ENCODE peak calls at places on chromosomes 5 and 9, in six cellular contexts. T is DND-41, R is astrocyte of the cerebellum, V is PC-3, P is fibroblast of lung, W is GM12865. G is an unnamed sample.
A peak's percentile ranks its signal among the peaks of the same experiment; 100 is the strongest.

GRCh38 chr9:133107245-133107722 is 13.8 kb downstream of the RALGDS start:
- DNase-seq in T (no peak), R (no peak), V (no peak), P (no peak), W (no peak), G (no peak)

GRCh38 chr5:43802119-43802518 is 199.1 kb downstream of the NNT start:
- DNase-seq in T (no peak), R (peak; percentile 48), V (no peak), P (peak; percentile 41), W (no peak), G (peak; percentile 85)

GRCh38 chr5:2187687-2188086 is 305.0 kb upstream of the IRX4 start:
- DNase-seq in T (no peak), R (no peak), V (no peak), P (no peak), W (no peak), G (no peak)

GRCh38 chr5:31007672-31008071 is 185.8 kb upstream of the CDH6 start:
- DNase-seq in T (no peak), R (no peak), V (no peak), P (no peak), W (no peak), G (no peak)

GRCh38 chr5:140240987-140241706 is 61.8 kb downstream of the PFDN1 start:
- DNase-seq in T (no peak), R (peak; percentile 91), V (peak; percentile 86), P (peak; percentile 90), W (no peak), G (peak; percentile 67)

GRCh38 chr9:7368410-7369292 is 430.9 kb downstream of the DMAC1 start:
- DNase-seq in T (no peak), R (peak; percentile 33), V (no peak), P (peak; percentile 96), W (no peak), G (peak; percentile 52)

GRCh38 chr9:83267741-83268140 is 204.8 kb upstream of the RASEF start:
- DNase-seq in T (no peak), R (no peak), V (no peak), P (no peak), W (no peak), G (no peak)

GRCh38 chr5:80187274-80187673 is 68.6 kb downstream of the SERINC5 start:
- DNase-seq in T (no peak), R (no peak), V (peak; percentile 41), P (no peak), W (no peak), G (no peak)

GRCh38 chr9:132809677-132810076 is 68.4 kb downstream of the AK8 start:
- DNase-seq in T (peak; percentile 35), R (no peak), V (no peak), P (no peak), W (no peak), G (no peak)

GRCh38 chr9:101388507-101388993 is 3.7 kb upstream of the BAAT start:
- DNase-seq in T (no peak), R (no peak), V (peak; percentile 21), P (no peak), W (no peak), G (no peak)

GRCh38 chr5:177362871-177363507 is 5.3 kb downstream of the RGS14 start:
- DNase-seq in T (peak; percentile 28), R (no peak), V (peak; percentile 62), P (peak; percentile 19), W (peak; percentile 86), G (no peak)

GRCh38 chr5:546376-546908 is 22.2 kb upstream of the SLC9A3 start:
- DNase-seq in T (no peak), R (no peak), V (no peak), P (no peak), W (no peak), G (no peak)

GRCh38 chr5:134993161-134993560 is 25.5 kb downstream of the CATSPER3 start:
- DNase-seq in T (no peak), R (no peak), V (no peak), P (peak; percentile 8), W (no peak), G (no peak)

GRCh38 chr5:9390128-9390527 is 155.7 kb downstream of the SEMA5A start:
- DNase-seq in T (no peak), R (no peak), V (no peak), P (no peak), W (no peak), G (no peak)

GRCh38 chr5:52077941-52078825 is 694.9 kb downstream of the ISL1 start:
- DNase-seq in T (no peak), R (no peak), V (no peak), P (no peak), W (no peak), G (no peak)

GRCh38 chr5:109005611-109006010 is 257.9 kb downstream of the FER start:
- DNase-seq in T (no peak), R (no peak), V (peak; percentile 4), P (no peak), W (no peak), G (no peak)
- TF ChIP-seq CTCF in T (no peak), R (no peak), V (no peak), P (no peak), W (no peak), G (no peak)

DNA sequence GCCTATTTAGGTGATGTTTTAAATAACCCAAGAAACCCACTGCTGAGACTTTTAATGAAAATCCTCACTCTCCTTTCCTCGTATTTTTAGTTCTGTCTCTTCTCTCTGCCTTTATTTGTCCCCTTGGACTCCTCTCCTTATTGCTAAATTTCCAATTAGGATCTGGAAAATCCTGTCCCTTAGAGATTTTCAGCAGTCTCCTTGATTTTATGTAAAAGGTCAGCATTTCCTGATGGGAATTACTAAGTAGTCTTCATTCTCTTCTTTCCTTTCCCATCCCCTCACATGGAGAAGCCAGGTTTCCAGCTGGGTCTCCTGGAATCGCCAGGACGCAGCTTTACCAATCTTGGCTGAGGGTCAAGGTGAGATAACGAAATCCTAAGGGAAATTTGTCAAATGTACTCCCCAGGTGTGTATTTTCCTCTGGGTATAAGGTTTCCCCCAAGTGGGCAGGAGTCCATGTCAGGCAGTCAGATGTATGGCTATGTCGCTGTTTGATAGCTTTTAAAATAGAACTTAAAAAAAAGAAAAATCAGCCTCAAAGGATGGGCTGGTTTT is 11.7 kb downstream of the STC2 start:
- DNase-seq in T (no peak), R (no peak), V (no peak), P (no peak), W (no peak), G (no peak)
- H3K4me3 ChIP-seq in T (no peak overlapping the region), R (no peak overlapping the region), V (no peak overlapping the region), P (no peak overlapping the region), W (no peak overlapping the region), G (no peak overlapping the region)

DNA sequence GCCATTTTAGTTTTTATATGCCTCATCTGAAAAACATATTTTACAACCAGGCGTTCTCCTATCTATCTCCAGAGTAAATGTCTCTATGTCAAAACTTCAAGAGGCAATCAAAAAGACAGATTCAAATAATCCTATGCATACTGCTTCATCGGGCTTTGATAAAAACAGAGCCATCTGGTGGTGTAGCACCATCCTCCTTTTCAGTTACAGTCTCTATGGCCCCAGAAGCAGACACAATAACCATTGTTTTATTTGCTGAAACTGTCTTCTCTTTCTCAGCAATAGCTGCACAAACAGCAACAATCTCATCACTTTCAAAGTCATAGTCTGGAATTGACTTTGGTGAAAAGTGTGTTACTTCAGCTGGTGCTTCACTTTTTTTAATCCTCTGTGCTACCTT is 36.3 kb downstream of the PTGER4 start:
- DNase-seq in T (no peak), R (no peak), V (peak; percentile 62), P (peak; percentile 31), W (no peak), G (no peak)
- TF ChIP-seq CTCF in T (peak; percentile 40), R (peak; percentile 39), V (peak; percentile 81), P (no peak), W (no peak), G (peak; percentile 24)

GRCh38 chr9:130447193-130447816 is 2.5 kb downstream of the ASS1 start:
- DNase-seq in T (no peak), R (no peak), V (no peak), P (no peak), W (no peak), G (no peak)

GRCh38 chr9:130448035-130448624 is 3.4 kb downstream of the ASS1 start:
- DNase-seq in T (peak; percentile 78), R (no peak), V (no peak), P (peak; percentile 61), W (peak; percentile 10), G (no peak)

GRCh38 chr9:130444565-130445221 is at the start of gene ASS1:
- DNase-seq in T (no peak), R (no peak), V (peak; percentile 69), P (peak; percentile 17), W (no peak), G (no peak)

GRCh38 chr9:130445268-130445983 is 665 bp downstream of the ASS1 start:
- DNase-seq in T (no peak), R (no peak), V (peak; percentile 27), P (peak; percentile 66), W (no peak), G (no peak)

GRCh38 chr9:130446111-130446861 is 1.5 kb downstream of the ASS1 start:
- DNase-seq in T (no peak), R (peak; percentile 83), V (peak; percentile 52), P (peak; percentile 95), W (no peak), G (peak; percentile 80)
- H3K4me3 ChIP-seq in T (no peak overlapping the region), R (peak overlapping the region; percentile 47), V (peak overlapping the region; percentile 76), P (peak overlapping the region; percentile 48), W (no peak overlapping the region), G (peak overlapping the region; percentile 81)

GRCh38 chr9:105658351-105658750 is 3.9 kb upstream of the TAL2 start:
- DNase-seq in T (no peak), R (no peak), V (no peak), P (no peak), W (no peak), G (no peak)

GRCh38 chr9:105651806-105652205 is 10.5 kb upstream of the TAL2 start:
- DNase-seq in T (no peak), R (no peak), V (no peak), P (no peak), W (no peak), G (no peak)

GRCh38 chr9:105661011-105661410 is 1.2 kb upstream of the TAL2 start:
- DNase-seq in T (no peak), R (no peak), V (no peak), P (no peak), W (no peak), G (no peak)

DNA sequence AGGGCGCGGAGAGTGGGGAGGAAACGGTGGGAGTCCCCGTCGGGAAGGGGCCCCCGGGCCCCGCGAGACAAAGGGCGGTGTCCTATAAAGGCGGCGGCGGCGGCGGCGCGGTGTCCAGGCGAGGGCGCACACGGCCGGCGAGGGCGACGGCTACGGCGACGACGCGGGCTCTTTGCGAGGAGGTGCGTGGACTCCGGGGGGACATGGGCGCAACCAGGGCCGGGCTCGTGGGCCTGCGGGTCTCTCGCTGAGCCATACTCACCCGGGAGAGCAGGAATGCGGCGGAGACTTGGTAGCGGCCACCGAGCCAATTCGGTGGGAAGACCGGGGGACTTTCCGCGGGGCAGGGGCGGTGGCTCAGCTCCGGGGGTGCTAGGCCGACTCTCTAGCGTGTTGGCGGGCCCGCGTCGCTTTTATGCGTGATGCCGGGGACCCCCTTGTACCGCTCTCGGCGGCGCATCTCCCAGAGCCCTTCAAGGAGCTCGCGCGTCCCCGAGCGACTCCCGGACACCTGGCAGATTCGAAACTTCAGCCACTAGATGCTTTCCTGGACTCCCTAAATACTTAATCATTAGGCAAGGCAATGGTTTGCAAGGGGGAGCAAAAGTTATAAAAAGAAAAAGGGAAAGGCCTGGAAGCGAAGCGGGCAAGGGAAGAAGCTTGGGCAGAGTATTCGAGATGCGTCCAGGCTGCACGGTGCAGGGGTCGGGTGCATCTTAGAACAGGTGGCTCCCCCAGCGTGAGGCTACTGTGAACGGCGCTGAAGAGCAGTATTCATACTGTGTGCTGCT is 5.9 kb upstream of the TAL2 start:
- DNase-seq in T (no peak), R (no peak), V (no peak), P (no peak), W (peak; percentile 33), G (no peak)
- TF ChIP-seq CTCF in T (no peak), R (peak; percentile 3), V (peak; percentile 41), P (no peak), W (peak; percentile 6), G (peak; percentile 10)

G was measured in AG09309.